ENCODE peak calls at places on chromosomes 6 and 20, in seven cellular contexts. One of them, this sample, is unnamed. For H3K27me3, the result is how much of the 10 kb centered on the place peaks cover.

GRCh38 chr20:12949429-12949980 is 59.3 kb upstream of the SPTLC3 start:
- DNase-seq in ovary: no peak
- DNase-seq in prostate gland: no peak
- DNase-seq in neuronal stem cell: no peak
- DNase-seq in cardiac muscle cell: peak
- DNase-seq in psoas muscle: no peak
- DNase-seq in testis: no peak
- DNase-seq in this sample: no peak

GRCh38 chr20:39823239-39823638 is 861.1 kb downstream of the DHX35 start:
- DNase-seq in ovary: peak
- DNase-seq in neuronal stem cell: no peak
- DNase-seq in prostate gland: no peak
- DNase-seq in psoas muscle: no peak
- DNase-seq in testis: no peak
- DNase-seq in cardiac muscle cell: peak
- DNase-seq in this sample: no peak

GRCh38 chr20:63628246-63628975 is 1.5 kb upstream of the GMEB2 start:
- DNase-seq in cardiac muscle cell: peak
- DNase-seq in neuronal stem cell: no peak
- DNase-seq in psoas muscle: peak
- DNase-seq in ovary: peak
- DNase-seq in prostate gland: peak
- DNase-seq in testis: peak
- DNase-seq in this sample: peak

GRCh38 chr20:34415079-34415478 is 52.0 kb downstream of the ITCH start:
- DNase-seq in ovary: no peak
- DNase-seq in neuronal stem cell: no peak
- DNase-seq in cardiac muscle cell: no peak
- DNase-seq in psoas muscle: no peak
- DNase-seq in testis: no peak
- DNase-seq in prostate gland: no peak
- DNase-seq in this sample: no peak

GRCh38 chr6:140275725-140276124 is 901.3 kb upstream of the CITED2 start:
- DNase-seq in prostate gland: no peak
- DNase-seq in testis: no peak
- DNase-seq in cardiac muscle cell: no peak
- DNase-seq in neuronal stem cell: no peak
- DNase-seq in ovary: no peak
- DNase-seq in psoas muscle: no peak
- DNase-seq in this sample: no peak

GRCh38 chr6:147397306-147397705 is 111.2 kb upstream of the SAMD5 start:
- DNase-seq in neuronal stem cell: no peak
- DNase-seq in testis: no peak
- DNase-seq in cardiac muscle cell: no peak
- DNase-seq in ovary: no peak
- DNase-seq in prostate gland: no peak
- DNase-seq in psoas muscle: no peak
- DNase-seq in this sample: no peak

GRCh38 chr6:144266091-144266649 is 19.0 kb upstream of the UTRN start:
- DNase-seq in ovary: peak
- DNase-seq in cardiac muscle cell: peak
- DNase-seq in prostate gland: peak
- DNase-seq in psoas muscle: peak
- DNase-seq in neuronal stem cell: peak
- DNase-seq in testis: peak
- DNase-seq in this sample: no peak

GRCh38 chr6:106963544-106963943 is 11.0 kb downstream of the CD24 start:
- DNase-seq in prostate gland: no peak
- DNase-seq in psoas muscle: no peak
- DNase-seq in testis: no peak
- DNase-seq in ovary: no peak
- DNase-seq in cardiac muscle cell: no peak
- DNase-seq in neuronal stem cell: no peak
- DNase-seq in this sample: no peak

GRCh38 chr6:110746680-110747079 is 68.6 kb downstream of the CDK19 start:
- DNase-seq in testis: no peak
- DNase-seq in ovary: no peak
- DNase-seq in neuronal stem cell: no peak
- DNase-seq in psoas muscle: no peak
- DNase-seq in cardiac muscle cell: peak
- DNase-seq in prostate gland: no peak
- DNase-seq in this sample: no peak

GRCh38 chr6:2503816-2504494 is 246.8 kb downstream of the MYLK4 start:
- DNase-seq in psoas muscle: no peak
- DNase-seq in neuronal stem cell: no peak
- DNase-seq in prostate gland: no peak
- DNase-seq in ovary: no peak
- DNase-seq in testis: no peak
- DNase-seq in cardiac muscle cell: peak
- DNase-seq in this sample: no peak

GRCh38 chr20:46011631-46012482 is 3.1 kb downstream of the MMP9 start:
- DNase-seq in psoas muscle: peak
- DNase-seq in cardiac muscle cell: peak
- DNase-seq in testis: peak
- DNase-seq in ovary: peak
- DNase-seq in neuronal stem cell: no peak
- DNase-seq in prostate gland: no peak
- DNase-seq in this sample: no peak

GRCh38 chr6:31081872-31082271 is 30.5 kb downstream of the C6orf15 start:
- DNase-seq in cardiac muscle cell: no peak
- DNase-seq in psoas muscle: no peak
- DNase-seq in testis: no peak
- DNase-seq in neuronal stem cell: no peak
- DNase-seq in ovary: no peak
- DNase-seq in prostate gland: no peak
- DNase-seq in this sample: no peak

GRCh38 chr6:75893776-75894152 is 144.7 kb downstream of the MYO6 start:
- DNase-seq in neuronal stem cell: no peak
- DNase-seq in ovary: no peak
- DNase-seq in cardiac muscle cell: peak
- DNase-seq in prostate gland: no peak
- DNase-seq in testis: no peak
- DNase-seq in psoas muscle: no peak
- DNase-seq in this sample: no peak

GRCh38 chr6:110319843-110320242 is 38.3 kb downstream of the METTL24 start:
- DNase-seq in prostate gland: no peak
- DNase-seq in psoas muscle: no peak
- DNase-seq in neuronal stem cell: no peak
- DNase-seq in testis: no peak
- DNase-seq in cardiac muscle cell: no peak
- DNase-seq in ovary: no peak
- DNase-seq in this sample: no peak

GRCh38 chr6:56954389-56955170 is at the start of gene BEND6:
- DNase-seq in ovary: no peak
- DNase-seq in prostate gland: peak
- DNase-seq in testis: peak
- DNase-seq in cardiac muscle cell: peak
- DNase-seq in neuronal stem cell: peak
- DNase-seq in psoas muscle: peak
- DNase-seq in this sample: peak

GRCh38 chr6:102766946-102767345 is 1373.4 kb downstream of the GRIK2 start:
- DNase-seq in cardiac muscle cell: no peak
- DNase-seq in psoas muscle: no peak
- DNase-seq in neuronal stem cell: no peak
- DNase-seq in testis: no peak
- DNase-seq in prostate gland: no peak
- DNase-seq in ovary: no peak
- DNase-seq in this sample: no peak

GRCh38 chr20:38730167-38730988 is 6.1 kb downstream of the SLC32A1 start:
- DNase-seq in cardiac muscle cell: no peak
- DNase-seq in prostate gland: no peak
- DNase-seq in testis: no peak
- DNase-seq in neuronal stem cell: no peak
- DNase-seq in psoas muscle: no peak
- DNase-seq in ovary: no peak
- DNase-seq in this sample: peak

GRCh38 chr20:36378686-36379085 is 72.5 kb downstream of the DLGAP4 start:
- DNase-seq in neuronal stem cell: no peak
- DNase-seq in testis: no peak
- DNase-seq in psoas muscle: no peak
- DNase-seq in ovary: no peak
- DNase-seq in prostate gland: no peak
- DNase-seq in cardiac muscle cell: no peak
- DNase-seq in this sample: no peak
- H3K27me3 ChIP-seq in neuronal stem cell: under half
- H3K27me3 ChIP-seq in testis: under half
- H3K27me3 ChIP-seq in psoas muscle: under half
- H3K27me3 ChIP-seq in ovary: under half
- H3K27me3 ChIP-seq in prostate gland: under half
- H3K27me3 ChIP-seq in cardiac muscle cell: under half
- H3K27me3 ChIP-seq in this sample: under half

GRCh38 chr20:59258103-59258705 is 42.2 kb upstream of the EDN3 start:
- DNase-seq in cardiac muscle cell: no peak
- DNase-seq in prostate gland: no peak
- DNase-seq in testis: no peak
- DNase-seq in neuronal stem cell: no peak
- DNase-seq in ovary: no peak
- DNase-seq in psoas muscle: no peak
- DNase-seq in this sample: no peak

GRCh38 chr20:59250293-59250692 is 50.1 kb upstream of the EDN3 start:
- DNase-seq in prostate gland: no peak
- DNase-seq in psoas muscle: no peak
- DNase-seq in neuronal stem cell: no peak
- DNase-seq in cardiac muscle cell: no peak
- DNase-seq in testis: no peak
- DNase-seq in ovary: no peak
- DNase-seq in this sample: no peak

GRCh38 chr20:59253779-59254319 is 46.6 kb upstream of the EDN3 start:
- DNase-seq in testis: no peak
- DNase-seq in ovary: no peak
- DNase-seq in cardiac muscle cell: no peak
- DNase-seq in neuronal stem cell: no peak
- DNase-seq in psoas muscle: no peak
- DNase-seq in prostate gland: no peak
- DNase-seq in this sample: peak

GRCh38 chr20:59255256-59255655 is 45.2 kb upstream of the EDN3 start:
- DNase-seq in neuronal stem cell: no peak
- DNase-seq in ovary: no peak
- DNase-seq in cardiac muscle cell: no peak
- DNase-seq in psoas muscle: no peak
- DNase-seq in prostate gland: no peak
- DNase-seq in testis: no peak
- DNase-seq in this sample: no peak

DNA sequence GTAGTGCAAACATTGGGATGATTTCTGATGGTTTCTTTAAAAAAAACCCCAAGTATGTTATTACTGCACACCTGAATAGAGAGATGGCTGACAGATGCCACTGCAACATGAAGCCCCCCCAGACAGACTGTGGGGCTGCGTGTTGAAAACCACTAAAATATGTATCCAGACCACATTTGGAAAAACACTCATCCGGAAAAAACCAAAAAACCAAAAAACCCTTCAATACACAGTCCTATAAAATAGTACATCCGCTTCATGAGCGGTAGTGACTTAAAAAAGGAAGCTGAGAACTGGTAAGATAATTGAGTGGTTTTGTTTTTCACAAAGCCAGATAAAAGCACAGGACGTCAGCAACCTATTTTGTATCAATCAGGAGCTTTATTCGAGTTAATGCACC is 47.1 kb upstream of the EDN3 start:
- DNase-seq in neuronal stem cell: no peak
- DNase-seq in prostate gland: no peak
- DNase-seq in testis: no peak
- DNase-seq in psoas muscle: no peak
- DNase-seq in ovary: no peak
- DNase-seq in cardiac muscle cell: no peak
- DNase-seq in this sample: no peak
- H3K27ac ChIP-seq in neuronal stem cell: no peak
- H3K27ac ChIP-seq in prostate gland: no peak
- H3K27ac ChIP-seq in testis: no peak
- H3K27ac ChIP-seq in psoas muscle: no peak
- H3K27ac ChIP-seq in ovary: no peak
- H3K27ac ChIP-seq in cardiac muscle cell: no peak
- H3K27ac ChIP-seq in this sample: peak

GRCh38 chr6:13012977-13013680 is 296.6 kb downstream of the PHACTR1 start:
- DNase-seq in prostate gland: no peak
- DNase-seq in testis: peak
- DNase-seq in psoas muscle: no peak
- DNase-seq in ovary: peak
- DNase-seq in neuronal stem cell: peak
- DNase-seq in cardiac muscle cell: peak
- DNase-seq in this sample: no peak

GRCh38 chr6:13014551-13015378 is 298.2 kb downstream of the PHACTR1 start:
- DNase-seq in prostate gland: no peak
- DNase-seq in cardiac muscle cell: no peak
- DNase-seq in neuronal stem cell: no peak
- DNase-seq in psoas muscle: no peak
- DNase-seq in testis: peak
- DNase-seq in ovary: no peak
- DNase-seq in this sample: no peak

GRCh38 chr6:13013681-13014550 is 297.3 kb downstream of the PHACTR1 start:
- DNase-seq in ovary: peak
- DNase-seq in psoas muscle: no peak
- DNase-seq in prostate gland: no peak
- DNase-seq in cardiac muscle cell: peak
- DNase-seq in neuronal stem cell: no peak
- DNase-seq in testis: no peak
- DNase-seq in this sample: no peak

GRCh38 chr6:13012271-13012670 is 295.7 kb downstream of the PHACTR1 start:
- DNase-seq in testis: no peak
- DNase-seq in ovary: no peak
- DNase-seq in prostate gland: no peak
- DNase-seq in cardiac muscle cell: no peak
- DNase-seq in neuronal stem cell: no peak
- DNase-seq in psoas muscle: no peak
- DNase-seq in this sample: no peak

GRCh38 chr6:13015379-13015681 is 298.8 kb downstream of the PHACTR1 start:
- DNase-seq in prostate gland: no peak
- DNase-seq in testis: no peak
- DNase-seq in ovary: no peak
- DNase-seq in cardiac muscle cell: no peak
- DNase-seq in psoas muscle: no peak
- DNase-seq in neuronal stem cell: no peak
- DNase-seq in this sample: no peak
- H3K27me3 ChIP-seq in prostate gland: under half
- H3K27me3 ChIP-seq in testis: under half
- H3K27me3 ChIP-seq in ovary: under half
- H3K27me3 ChIP-seq in cardiac muscle cell: half or more
- H3K27me3 ChIP-seq in psoas muscle: under half
- H3K27me3 ChIP-seq in neuronal stem cell: half or more
- H3K27me3 ChIP-seq in this sample: under half

DNA sequence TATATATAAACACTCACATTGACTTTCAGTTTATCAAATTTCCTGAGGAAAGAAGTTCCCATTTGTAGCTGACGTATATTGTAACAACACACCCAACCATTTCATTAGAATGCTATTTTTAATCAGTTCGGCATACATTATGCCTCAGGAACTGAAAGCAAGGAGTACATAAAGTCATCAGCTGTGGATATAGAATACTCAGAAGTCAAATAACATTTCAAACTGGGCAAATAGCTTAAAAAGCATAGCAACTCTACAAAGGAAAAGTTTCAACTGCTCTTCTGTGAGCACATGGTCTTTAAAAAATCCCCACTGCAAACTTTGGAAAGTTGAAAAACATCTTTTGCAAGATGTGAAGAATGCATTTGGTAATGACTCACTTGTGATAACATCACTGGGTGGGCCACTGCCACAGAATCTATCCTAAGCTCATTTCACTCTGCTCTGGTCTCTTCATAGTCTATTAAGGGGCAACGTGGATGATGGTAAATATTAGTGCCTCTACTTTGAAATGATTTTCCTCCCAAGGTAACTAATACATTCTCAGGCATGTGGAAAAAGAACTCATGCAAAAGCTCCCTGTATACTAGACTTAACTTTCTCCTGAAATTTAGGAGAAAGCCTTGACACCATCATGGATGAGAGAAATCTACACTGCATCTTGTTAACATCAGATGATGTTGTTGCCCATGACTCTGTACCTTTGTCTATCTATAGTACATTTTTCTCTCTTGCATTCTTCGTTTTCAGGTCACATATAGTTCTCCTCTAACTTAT is 49.2 kb downstream of the FYN start:
- DNase-seq in cardiac muscle cell: peak
- DNase-seq in psoas muscle: no peak
- DNase-seq in ovary: no peak
- DNase-seq in prostate gland: no peak
- DNase-seq in testis: no peak
- DNase-seq in neuronal stem cell: no peak
- DNase-seq in this sample: no peak
- H3K27ac ChIP-seq in cardiac muscle cell: no peak
- H3K27ac ChIP-seq in psoas muscle: peak
- H3K27ac ChIP-seq in ovary: no peak
- H3K27ac ChIP-seq in prostate gland: no peak
- H3K27ac ChIP-seq in testis: no peak
- H3K27ac ChIP-seq in neuronal stem cell: no peak
- H3K27ac ChIP-seq in this sample: peak